ENCODE peak calls at places on chromosomes 12 and 14, in five cellular contexts. R, X, H, Q and Z are unnamed samples.

GRCh38 chr12:101941306-101942000 is 64.1 kb downstream of the DRAM1 start:
- DNase-seq in R (no peak), X (no peak), H (no peak), Q (no peak), Z (no peak)

GRCh38 chr14:35821546-35822411 is 4.4 kb upstream of the BRMS1L start:
- DNase-seq in R (no peak), X (no peak), H (no peak), Q (no peak), Z (peak)

GRCh38 chr14:69423279-69423678 is 24.8 kb downstream of the SLC39A9 start:
- DNase-seq in R (no peak), X (no peak), H (no peak), Q (no peak), Z (no peak)

GRCh38 chr14:66782853-66783252 is 274.9 kb downstream of the GPHN start:
- DNase-seq in R (no peak), X (no peak), H (no peak), Q (no peak), Z (no peak)

GRCh38 chr12:12803186-12803585 is 10.0 kb upstream of the DDX47 start:
- DNase-seq in R (no peak), X (peak), H (peak), Q (peak), Z (peak)

GRCh38 chr14:61463664-61464063 is 142.3 kb downstream of the PRKCH start:
- DNase-seq in R (no peak), X (no peak), H (no peak), Q (no peak), Z (no peak)

GRCh38 chr12:52318241-52318990 is 2.8 kb downstream of the KRT83 start:
- DNase-seq in R (no peak), X (no peak), H (no peak), Q (no peak), Z (no peak)

GRCh38 chr14:100782516-100783320 is 43.2 kb upstream of the MEG3 start:
- DNase-seq in R (no peak), X (peak), H (no peak), Q (no peak), Z (no peak)

GRCh38 chr12:43832506-43833168 is 3.2 kb upstream of the TMEM117 start:
- DNase-seq in R (no peak), X (no peak), H (no peak), Q (no peak), Z (no peak)

GRCh38 chr12:117236456-117237001 is 46.3 kb upstream of the FBXO21 start:
- DNase-seq in R (peak), X (peak), H (peak), Q (peak), Z (peak)

GRCh38 chr12:3364226-3364625 is 126.8 kb upstream of the PRMT8 start:
- DNase-seq in R (no peak), X (no peak), H (no peak), Q (no peak), Z (no peak)

GRCh38 chr14:95896628-95897027 is 20.0 kb downstream of the TUNAR start:
- DNase-seq in R (no peak), X (no peak), H (no peak), Q (no peak), Z (no peak)

GRCh38 chr12:52246720-52247621 is 13.9 kb downstream of the KRT7 start:
- DNase-seq in R (no peak), X (peak), H (peak), Q (no peak), Z (no peak)

GRCh38 chr12:67039995-67040860 is 228.9 kb upstream of the CAND1 start:
- DNase-seq in R (no peak), X (no peak), H (peak), Q (no peak), Z (no peak)

GRCh38 chr14:29518335-29518734 is 409.3 kb downstream of the PRKD1 start:
- DNase-seq in R (no peak), X (no peak), H (no peak), Q (no peak), Z (no peak)

GRCh38 chr12:70180140-70180539 is 63.1 kb upstream of the CNOT2 start:
- DNase-seq in R (no peak), X (no peak), H (no peak), Q (no peak), Z (no peak)

GRCh38 chr12:25250744-25251730 is at the start of gene KRAS:
- DNase-seq in R (peak), X (peak), H (peak), Q (peak), Z (peak)

GRCh38 chr14:31166271-31166561 is 41.4 kb downstream of the HECTD1 start:
- DNase-seq in R (no peak), X (no peak), H (no peak), Q (no peak), Z (peak)

GRCh38 chr12:107480836-107481608 is 204.6 kb upstream of the PWP1 start:
- DNase-seq in R (no peak), X (no peak), H (no peak), Q (no peak), Z (no peak)

GRCh38 chr12:45988259-45988658 is 2.1 kb downstream of the SCAF11 start:
- DNase-seq in R (no peak), X (no peak), H (no peak), Q (no peak), Z (no peak)

GRCh38 chr14:41668346-41668745 is 61.7 kb downstream of the LRFN5 start:
- DNase-seq in R (no peak), X (no peak), H (no peak), Q (no peak), Z (no peak)

GRCh38 chr14:21521526-21521925 is 4.6 kb downstream of the SALL2 start:
- DNase-seq in R (no peak), X (no peak), H (no peak), Q (no peak), Z (no peak)

GRCh38 chr12:57849035-57849434 is 2.5 kb upstream of the CTDSP2 start:
- DNase-seq in R (no peak), X (no peak), H (no peak), Q (no peak), Z (peak)

GRCh38 chr12:44816446-44817017 is 59.6 kb downstream of the NELL2 start:
- DNase-seq in R (no peak), X (no peak), H (no peak), Q (no peak), Z (no peak)

GRCh38 chr14:91732859-91733477 is 1.1 kb upstream of the CATSPERB start:
- DNase-seq in R (no peak), X (no peak), H (no peak), Q (no peak), Z (no peak)

GRCh38 chr14:104935955-104936354 is 11.3 kb downstream of the PLD4 start:
- DNase-seq in R (no peak), X (no peak), H (no peak), Q (no peak), Z (no peak)

GRCh38 chr12:100959481-100959880 is 164.9 kb downstream of the ANO4 start:
- DNase-seq in R (peak), X (no peak), H (no peak), Q (no peak), Z (peak)

GRCh38 chr14:99034711-99035171 is 237.3 kb downstream of the BCL11B start:
- DNase-seq in R (no peak), X (no peak), H (no peak), Q (no peak), Z (no peak)

GRCh38 chr12:49557917-49558215 is 10.1 kb downstream of the MCRS1 start:
- DNase-seq in R (no peak), X (no peak), H (no peak), Q (no peak), Z (no peak)

GRCh38 chr14:93959239-93960107 is 16.9 kb downstream of the ASB2 start:
- DNase-seq in R (no peak), X (no peak), H (no peak), Q (peak), Z (no peak)

GRCh38 chr12:22046090-22046967 is at the start of gene CMAS:
- DNase-seq in R (peak), X (peak), H (peak), Q (peak), Z (peak)

GRCh38 chr14:74911221-74911620 is 11.8 kb downstream of the RPS6KL1 start:
- DNase-seq in R (no peak), X (no peak), H (no peak), Q (no peak), Z (no peak)

GRCh38 chr12:129467289-129467688 is 436.5 kb downstream of the TMEM132D start:
- DNase-seq in R (no peak), X (no peak), H (no peak), Q (no peak), Z (no peak)

GRCh38 chr12:106138646-106139421 is at the start of gene NUAK1:
- DNase-seq in R (peak), X (peak), H (peak), Q (peak), Z (no peak)

GRCh38 chr14:49303952-49304516 is 282.1 kb downstream of the RPS29 start:
- DNase-seq in R (no peak), X (no peak), H (peak), Q (no peak), Z (peak)

GRCh38 chr14:77158175-77158908 is 16.8 kb upstream of the ZDHHC22 start:
- DNase-seq in R (no peak), X (peak), H (no peak), Q (no peak), Z (no peak)

GRCh38 chr12:121872546-121873223 is 14.0 kb upstream of the HPD start:
- DNase-seq in R (peak), X (peak), H (no peak), Q (peak), Z (no peak)

GRCh38 chr12:68207276-68207675 is 18.3 kb downstream of the IL26 start:
- DNase-seq in R (no peak), X (no peak), H (no peak), Q (no peak), Z (no peak)

GRCh38 chr12:104456950-104457745 is 400 bp downstream of the CHST11 start:
- DNase-seq in R (peak), X (peak), H (peak), Q (peak), Z (peak)
- TF ChIP-seq POLR2A in R (peak), X (no peak), H (peak), Q (no peak), Z (peak)

DNA sequence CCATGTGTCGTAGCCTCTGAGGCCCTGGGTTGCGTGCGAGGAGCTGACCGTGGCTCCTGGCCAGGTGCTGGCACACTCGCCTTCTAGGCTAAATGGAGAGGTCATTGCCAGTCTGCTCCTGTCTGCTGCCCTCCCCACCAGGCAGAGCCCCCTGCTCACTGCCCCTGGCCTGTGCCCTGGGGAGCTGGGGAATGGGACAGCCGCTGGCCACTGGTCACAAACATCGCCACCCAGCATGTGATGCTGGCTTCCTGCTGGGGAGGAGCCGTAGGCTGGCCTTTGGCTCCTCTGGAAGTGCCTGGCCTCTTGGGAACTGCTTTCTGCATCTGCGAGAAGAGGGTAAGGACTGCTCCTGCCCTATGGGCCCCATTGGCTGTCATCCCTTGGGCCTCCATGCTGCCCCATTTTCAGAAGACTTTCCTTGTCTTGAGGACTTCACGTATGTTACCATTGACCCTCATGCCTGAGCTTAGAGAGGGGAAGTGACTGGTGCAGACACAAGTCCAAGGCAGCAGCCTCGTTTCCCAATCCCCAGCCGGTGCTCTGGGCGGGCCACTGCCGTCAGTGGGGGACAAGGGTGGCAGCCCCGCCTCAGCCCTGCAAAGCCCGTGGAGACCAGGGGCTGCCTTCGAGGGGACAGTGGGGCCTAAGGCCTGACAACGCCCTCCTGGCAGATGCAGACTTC is 2.0 kb upstream of the TNFAIP2 start:
- DNase-seq in R (no peak), X (peak), H (no peak), Q (peak), Z (no peak)
- TF ChIP-seq POLR2A in R (peak), X (no peak), H (no peak), Q (no peak), Z (no peak)

DNA sequence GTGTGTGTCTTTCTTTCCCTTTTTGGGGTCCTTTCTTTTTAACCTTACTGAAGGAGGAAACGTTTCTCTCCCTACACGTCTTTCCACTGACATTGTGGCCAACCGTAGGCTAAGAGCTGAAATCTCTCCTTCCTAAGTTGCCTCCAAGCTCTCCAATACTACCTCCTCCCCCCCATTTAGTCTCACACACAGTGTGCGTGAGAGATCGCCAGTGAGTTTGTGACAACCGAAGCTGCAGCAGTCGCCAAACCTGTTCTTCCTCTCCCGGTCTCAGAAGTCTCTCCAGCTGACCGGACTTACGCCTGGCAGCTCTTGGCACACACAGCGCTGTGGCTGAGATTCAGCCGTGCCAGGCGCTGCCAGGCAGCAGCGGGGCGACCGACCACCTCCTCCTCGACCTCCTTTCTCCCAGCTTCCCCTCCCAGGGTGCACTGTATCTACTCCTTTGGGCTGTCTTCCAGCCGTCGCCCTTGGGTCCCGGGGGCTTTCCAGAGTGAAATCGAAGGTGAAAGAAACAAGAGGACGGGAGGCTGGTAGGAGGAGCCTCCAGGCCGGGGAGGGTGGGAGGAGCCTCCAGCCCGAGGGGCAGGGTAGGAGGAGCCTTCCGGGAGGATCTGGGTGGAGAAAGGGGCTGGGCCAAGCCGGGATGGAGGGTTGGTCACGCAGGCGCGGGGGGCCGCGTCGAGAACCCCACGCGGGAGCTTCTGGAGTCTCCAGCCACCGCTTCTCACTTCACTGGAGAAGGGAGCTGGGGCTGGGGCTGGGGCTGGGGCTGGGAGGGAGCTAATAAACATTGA is at the start of gene TMTC2:
- DNase-seq in R (peak), X (peak), H (peak), Q (peak), Z (peak)
- TF ChIP-seq POLR2A in R (no peak), X (peak), H (peak), Q (peak), Z (no peak)

DNA sequence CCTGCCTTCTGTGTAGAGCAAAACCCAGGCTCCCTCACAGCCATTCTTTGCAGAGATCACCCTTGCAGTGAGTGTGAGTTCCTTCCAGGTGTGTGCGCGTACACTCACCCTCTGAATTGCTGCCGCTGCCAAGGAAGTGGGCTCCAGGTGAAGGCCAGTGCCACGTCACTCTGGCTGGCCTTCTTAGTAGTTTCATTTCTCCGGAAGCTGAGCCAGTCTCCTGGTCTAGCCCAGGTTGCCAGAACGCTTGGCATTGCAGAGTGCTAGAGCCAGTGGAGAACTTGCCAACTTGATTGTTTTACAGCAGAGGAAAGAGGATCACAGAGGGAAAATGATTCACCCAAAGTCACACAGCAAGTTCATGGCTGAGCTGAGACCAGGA is 11.0 kb downstream of the CBLN3 start:
- DNase-seq in R (no peak), X (no peak), H (no peak), Q (peak), Z (no peak)
- TF ChIP-seq POLR2A in R (no peak), X (peak), H (no peak), Q (peak), Z (no peak)

GRCh38 chr12:14367097-14367661 is 1.7 kb downstream of the ATF7IP start:
- DNase-seq in R (no peak), X (no peak), H (no peak), Q (no peak), Z (peak)

GRCh38 chr12:14364583-14365271 is 755 bp upstream of the ATF7IP start:
- DNase-seq in R (no peak), X (no peak), H (no peak), Q (no peak), Z (peak)

GRCh38 chr12:14362347-14362746 is 3.1 kb upstream of the ATF7IP start:
- DNase-seq in R (no peak), X (no peak), H (no peak), Q (no peak), Z (no peak)

GRCh38 chr12:14366211-14366762 is 805 bp downstream of the ATF7IP start:
- DNase-seq in R (no peak), X (no peak), H (peak), Q (no peak), Z (peak)

DNA sequence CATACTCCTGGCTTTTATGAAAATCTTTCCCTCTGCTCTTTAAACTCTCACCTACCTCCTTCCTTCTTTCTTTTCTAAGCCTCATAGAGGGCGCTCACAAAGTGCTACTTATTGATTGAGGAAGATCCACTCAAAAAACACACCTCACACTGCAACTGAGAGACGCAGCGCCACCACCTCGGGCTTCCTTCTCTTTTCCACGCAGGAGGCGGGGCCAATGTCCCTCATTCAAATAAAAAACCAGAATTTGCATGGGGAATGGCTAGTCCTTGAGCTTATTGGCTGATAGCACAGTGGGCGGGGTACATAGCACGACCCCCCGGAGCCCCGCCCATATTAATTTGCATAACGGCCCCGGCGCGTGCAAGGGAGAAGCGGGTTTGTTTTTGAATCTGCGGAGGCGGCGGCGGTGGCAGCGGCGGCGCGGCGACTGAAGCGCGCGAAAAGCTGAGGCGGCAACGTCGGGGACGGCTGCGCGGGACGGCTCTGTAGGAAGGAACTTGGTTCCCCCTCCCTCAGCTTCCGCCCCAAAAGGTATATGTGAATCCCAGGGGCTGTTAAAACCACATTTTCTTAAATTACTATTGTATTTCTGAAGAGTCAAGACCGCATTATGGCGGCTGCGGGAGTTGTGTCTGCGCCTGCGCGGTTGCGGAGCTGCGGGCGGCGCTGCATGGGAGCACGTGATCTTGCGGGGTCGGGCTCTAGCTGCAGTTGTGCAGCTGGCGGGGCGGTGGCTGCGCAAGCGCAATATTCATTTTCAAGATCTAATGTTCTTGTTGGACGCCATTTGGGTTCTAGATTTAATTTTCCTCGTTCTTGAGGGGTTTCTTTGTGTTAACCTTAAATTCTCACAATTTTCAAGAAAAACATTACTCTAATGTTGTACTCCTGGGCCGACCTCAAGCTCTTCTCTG is at the start of gene ATF7IP:
- DNase-seq in R (peak), X (peak), H (peak), Q (peak), Z (peak)
- TF ChIP-seq POLR2A in R (peak), X (peak), H (peak), Q (peak), Z (peak)

DNA sequence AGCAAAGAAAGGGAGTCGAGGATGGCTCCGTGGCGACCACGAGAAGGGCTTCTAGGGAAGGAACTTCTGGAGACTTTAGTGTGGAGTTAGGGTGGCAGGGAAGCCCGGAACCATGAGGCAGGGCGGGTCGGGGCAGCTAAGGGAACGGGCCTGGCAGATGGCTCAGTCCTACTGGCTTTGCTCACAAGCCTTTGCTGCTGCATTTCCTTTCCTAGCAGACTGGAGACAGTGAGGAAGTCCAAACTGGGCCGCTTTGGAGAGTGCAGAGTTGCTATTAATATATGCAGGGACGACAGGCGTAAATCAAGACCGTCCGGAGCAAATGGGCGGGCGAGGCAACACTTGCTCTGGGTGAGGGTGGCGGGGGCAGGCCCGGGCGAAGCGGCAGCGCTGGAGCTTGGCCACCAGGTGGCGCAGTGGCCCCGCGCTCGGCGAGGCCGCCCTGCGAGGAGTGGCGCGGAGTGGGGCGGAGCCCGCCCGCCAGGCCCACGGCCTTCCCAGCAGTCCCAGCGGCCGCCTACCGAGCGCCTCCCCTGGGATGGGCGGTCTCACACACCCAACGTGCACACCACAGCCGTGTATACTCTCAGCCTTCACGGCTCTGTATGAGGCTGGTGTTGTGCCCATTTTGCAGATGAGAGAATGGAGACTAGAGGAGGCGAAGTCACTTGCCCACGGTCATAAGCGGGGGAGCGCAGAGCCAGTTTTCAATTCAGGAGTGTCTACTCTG is 24.4 kb upstream of the LRTM2 start:
- DNase-seq in R (peak), X (peak), H (peak), Q (peak), Z (peak)
- TF ChIP-seq POLR2A in R (peak), X (peak), H (peak), Q (peak), Z (peak)